ENCODE peak calls at places on chromosome 14, in seven cellular contexts. I is heart left ventricle; H is cardiac fibroblast; F is AG04450; B is CD4-positive, CD25-positive, alpha-beta regulatory T cell; N is neural progenitor cell; D is BJ. P is an unnamed sample.

GRCh38 chr14:47675489-47676300 is at the start of gene MDGA2:
- DNase-seq in I (no peak), H (peak), F (no peak), B (no peak), N (peak), D (no peak), P (no peak)

GRCh38 chr14:29832042-29832441 is 95.6 kb downstream of the PRKD1 start:
- DNase-seq in I (no peak), H (no peak), F (no peak), B (no peak), N (no peak), D (no peak), P (no peak)

GRCh38 chr14:39169541-39169900 is 612 bp downstream of the TRAPPC6B start:
- DNase-seq in I (no peak), H (peak), F (no peak), B (no peak), N (no peak), D (no peak), P (no peak)

GRCh38 chr14:100610511-100611217 is 23.4 kb upstream of the BEGAIN start:
- DNase-seq in I (no peak), H (peak), F (no peak), B (no peak), N (no peak), D (no peak), P (no peak)

GRCh38 chr14:50659327-50659974 is 8.7 kb downstream of the SAV1 start:
- DNase-seq in I (peak), H (peak), F (no peak), B (no peak), N (no peak), D (no peak), P (no peak)

GRCh38 chr14:104213301-104214034 is 75.1 kb downstream of the KIF26A start:
- DNase-seq in I (no peak), H (no peak), F (no peak), B (no peak), N (no peak), D (no peak), P (no peak)

GRCh38 chr14:101480022-101480746 is 81.1 kb upstream of the DIO3 start:
- DNase-seq in I (no peak), H (no peak), F (no peak), B (no peak), N (no peak), D (no peak), P (no peak)

GRCh38 chr14:96051231-96051630 is 12.1 kb downstream of the C14orf132 start:
- DNase-seq in I (no peak), H (no peak), F (no peak), B (no peak), N (no peak), D (no peak), P (no peak)

GRCh38 chr14:36511981-36512584 is 7.9 kb downstream of the NKX2-1 start:
- DNase-seq in I (no peak), H (no peak), F (no peak), B (no peak), N (no peak), D (no peak), P (no peak)

GRCh38 chr14:98477935-98478334 is 794.1 kb downstream of the BCL11B start:
- DNase-seq in I (no peak), H (no peak), F (no peak), B (no peak), N (no peak), D (no peak), P (no peak)

GRCh38 chr14:77243853-77244252 is 27.2 kb downstream of the NGB start:
- DNase-seq in I (no peak), H (no peak), F (no peak), B (no peak), N (no peak), D (no peak), P (no peak)

GRCh38 chr14:24262821-24263733 is at the start of gene TGM1:
- DNase-seq in I (no peak), H (no peak), F (no peak), B (no peak), N (no peak), D (no peak), P (no peak)

GRCh38 chr14:45332360-45332988 is 79.5 kb upstream of the MIS18BP1 start:
- DNase-seq in I (no peak), H (no peak), F (no peak), B (no peak), N (no peak), D (no peak), P (no peak)

GRCh38 chr14:86124328-86124727 is 594.4 kb downstream of the FLRT2 start:
- DNase-seq in I (no peak), H (no peak), F (no peak), B (no peak), N (no peak), D (no peak), P (no peak)

GRCh38 chr14:90805662-90806548 is 10.3 kb downstream of the TTC7B start:
- DNase-seq in I (peak), H (no peak), F (no peak), B (no peak), N (peak), D (no peak), P (no peak)

GRCh38 chr14:53964249-53964648 is 7.6 kb upstream of the BMP4 start:
- DNase-seq in I (no peak), H (no peak), F (no peak), B (no peak), N (no peak), D (no peak), P (no peak)

GRCh38 chr14:65149116-65149515 is 46.8 kb upstream of the MAX start:
- DNase-seq in I (no peak), H (no peak), F (no peak), B (no peak), N (no peak), D (no peak), P (no peak)

GRCh38 chr14:95255487-95255886 is 64.2 kb downstream of the CLMN start:
- DNase-seq in I (peak), H (peak), F (no peak), B (no peak), N (peak), D (no peak), P (no peak)

GRCh38 chr14:77583657-77584056 is 32.8 kb downstream of the SPTLC2 start:
- DNase-seq in I (no peak), H (no peak), F (no peak), B (no peak), N (no peak), D (no peak), P (no peak)

GRCh38 chr14:74620497-74620921 is 8.5 kb upstream of the LTBP2 start:
- DNase-seq in I (peak), H (peak), F (peak), B (no peak), N (no peak), D (peak), P (peak)

GRCh38 chr14:100628225-100628624 is 41.0 kb upstream of the BEGAIN start:
- DNase-seq in I (no peak), H (no peak), F (no peak), B (no peak), N (no peak), D (no peak), P (no peak)

GRCh38 chr14:52926994-52927393 is 23.9 kb downstream of the FERMT2 start:
- DNase-seq in I (no peak), H (peak), F (no peak), B (no peak), N (no peak), D (no peak), P (no peak)

GRCh38 chr14:104121142-104121541 is 17.2 kb upstream of the KIF26A start:
- DNase-seq in I (no peak), H (no peak), F (no peak), B (no peak), N (no peak), D (no peak), P (no peak)

GRCh38 chr14:96167224-96168148 is 37.2 kb upstream of the BDKRB2 start:
- DNase-seq in I (no peak), H (peak), F (peak), B (no peak), N (no peak), D (peak), P (peak)

GRCh38 chr14:75303415-75303814 is 24.8 kb downstream of the FOS start:
- DNase-seq in I (peak), H (peak), F (no peak), B (peak), N (peak), D (no peak), P (no peak)

GRCh38 chr14:100815478-100816285 is 10.2 kb upstream of the MEG3 start:
- DNase-seq in I (no peak), H (peak), F (peak), B (no peak), N (no peak), D (no peak), P (no peak)

DNA sequence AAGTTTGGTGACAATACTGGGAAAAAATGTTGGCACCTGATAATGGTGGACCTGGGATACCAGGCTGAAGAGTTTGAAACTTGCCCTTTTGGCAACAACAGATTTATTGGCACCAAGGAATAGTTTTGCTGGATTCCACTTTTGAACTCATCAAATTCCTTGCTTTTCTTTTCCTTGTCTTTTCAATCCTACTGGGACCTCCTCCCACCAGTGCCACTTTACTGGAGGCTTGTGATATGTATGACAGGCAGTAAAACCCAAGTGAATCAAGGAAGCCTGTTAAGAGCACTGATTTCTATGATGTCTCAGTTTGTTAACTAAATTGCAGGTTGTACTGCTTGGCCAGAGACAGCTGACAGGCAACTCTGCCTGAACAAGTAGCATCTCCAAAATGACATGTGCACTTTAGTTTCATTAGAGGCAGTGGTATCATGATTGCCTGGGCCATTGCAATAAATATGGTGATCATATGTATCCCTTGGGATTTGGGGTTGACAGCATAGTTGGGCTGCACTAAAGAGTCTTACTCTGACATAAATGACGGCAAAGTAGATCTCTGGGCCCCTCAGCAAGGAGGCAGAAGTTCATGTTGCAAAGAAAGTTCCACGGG is 565.4 kb downstream of the DIO2 start:
- DNase-seq in I (no peak), H (no peak), F (no peak), B (no peak), N (no peak), D (no peak), P (no peak)
- H3K4me3 ChIP-seq in I (no peak), H (no peak), F (no peak), B (no peak), N (no peak), D (no peak), P (no peak)

GRCh38 chr14:71358209-71358931 is 451.1 kb downstream of the PCNX1 start:
- DNase-seq in I (no peak), H (peak), F (peak), B (no peak), N (no peak), D (no peak), P (no peak)
- H3K4me3 ChIP-seq in I (no peak), H (no peak), F (no peak), B (no peak), N (no peak), D (no peak), P (no peak)

GRCh38 chr14:61568572-61569011 is 126.7 kb upstream of the HIF1A start:
- DNase-seq in I (peak), H (no peak), F (no peak), B (peak), N (peak), D (no peak), P (no peak)
- H3K4me3 ChIP-seq in I (peak), H (no peak), F (no peak), B (peak), N (peak), D (no peak), P (no peak)

DNA sequence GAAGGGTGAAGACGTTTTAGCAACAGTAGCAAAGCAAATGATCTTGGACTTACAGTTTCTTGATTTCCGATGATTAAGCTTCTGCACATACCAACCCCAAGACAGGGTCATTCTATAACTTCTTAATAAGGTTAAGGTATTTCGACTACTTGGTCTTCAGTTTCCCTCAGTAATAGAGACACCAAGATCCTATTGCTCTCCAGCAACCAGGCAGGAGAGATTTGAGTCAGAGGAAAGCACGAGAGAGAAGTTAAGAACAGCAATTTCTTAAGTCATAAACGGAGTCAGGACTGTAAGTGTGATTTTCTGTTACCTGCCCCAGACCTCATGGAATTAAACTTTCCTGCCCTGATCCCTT is 215.6 kb downstream of the TTC8 start:
- DNase-seq in I (no peak), H (no peak), F (no peak), B (no peak), N (no peak), D (no peak), P (no peak)
- H3K4me3 ChIP-seq in I (peak), H (no peak), F (no peak), B (no peak), N (no peak), D (no peak), P (no peak)